ENCODE peak calls at places on chromosome 11, in six cellular contexts. U, W, V, Y, J and M are unnamed samples.

GRCh38 chr11:35525501-35526175 is at the start of gene PAMR1:
- DNase-seq in U (peak), W (peak), V (no peak), Y (peak), J (peak), M (peak)

GRCh38 chr11:17443926-17444690 is 32.5 kb downstream of the ABCC8 start:
- DNase-seq in U (no peak), W (no peak), V (no peak), Y (no peak), J (no peak), M (no peak)

GRCh38 chr11:79352304-79352703 is 88.5 kb downstream of the TENM4 start:
- DNase-seq in U (no peak), W (no peak), V (no peak), Y (no peak), J (no peak), M (no peak)

GRCh38 chr11:34165786-34166557 is 60.5 kb downstream of the NAT10 start:
- DNase-seq in U (no peak), W (no peak), V (no peak), Y (no peak), J (no peak), M (no peak)

GRCh38 chr11:24844406-24844805 is 347.6 kb downstream of the LUZP2 start:
- DNase-seq in U (no peak), W (no peak), V (peak), Y (no peak), J (no peak), M (no peak)

GRCh38 chr11:108199446-108200321 is 22.8 kb downstream of the NPAT start:
- DNase-seq in U (peak), W (no peak), V (no peak), Y (no peak), J (no peak), M (peak)

GRCh38 chr11:105081412-105082150 is 36.4 kb upstream of the CARD16 start:
- DNase-seq in U (no peak), W (no peak), V (no peak), Y (no peak), J (no peak), M (no peak)

GRCh38 chr11:62322524-62322923 is 14.7 kb upstream of the ASRGL1 start:
- DNase-seq in U (no peak), W (no peak), V (no peak), Y (no peak), J (no peak), M (no peak)

GRCh38 chr11:112162761-112163669 is 879 bp downstream of the IL18 start:
- DNase-seq in U (no peak), W (no peak), V (no peak), Y (no peak), J (no peak), M (no peak)

DNA sequence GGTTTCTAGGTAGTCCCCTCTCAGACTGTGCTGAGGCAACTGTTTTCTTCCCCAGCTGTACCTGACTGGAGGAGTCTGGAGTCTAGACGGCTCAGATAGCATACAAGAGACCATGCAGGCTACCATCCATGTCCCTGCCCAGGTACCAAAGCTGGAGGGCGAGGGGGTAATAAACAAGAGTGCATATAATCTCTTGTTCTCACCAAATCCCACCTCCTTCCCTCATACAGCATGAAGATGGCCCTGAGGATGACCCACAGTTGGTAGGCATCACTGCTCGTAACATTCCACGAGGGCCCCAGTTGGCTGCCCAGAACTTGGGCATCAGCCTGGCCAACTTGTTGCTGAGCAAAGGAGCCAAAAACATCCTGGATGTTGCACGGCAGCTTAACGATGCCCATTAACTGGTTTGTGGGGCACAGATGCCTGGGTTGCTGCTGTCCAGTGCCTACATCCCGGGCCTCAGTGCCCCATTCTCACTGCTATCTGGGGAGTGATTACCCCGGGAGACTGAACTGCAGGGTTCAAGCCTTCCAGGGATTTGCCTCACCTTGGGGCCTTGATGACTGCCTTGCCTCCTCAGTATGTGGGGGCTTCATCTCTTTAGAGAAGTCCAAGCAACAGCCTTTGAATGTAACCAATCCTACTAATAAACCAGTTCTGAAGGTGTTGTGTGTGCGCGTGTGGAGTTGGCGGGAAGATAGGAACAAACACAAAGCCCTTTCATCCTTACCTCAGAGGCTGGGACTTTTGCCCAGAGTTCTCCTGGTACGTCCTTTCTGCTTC is 8.4 kb downstream of the HMBS start:
- DNase-seq in U (no peak), W (no peak), V (no peak), Y (no peak), J (no peak), M (no peak)
- H3K4me3 ChIP-seq in U (peak), W (no peak), V (peak), Y (no peak), J (peak), M (peak)

GRCh38 chr11:116683982-116684381 is 88.8 kb downstream of the BUD13 start:
- DNase-seq in U (no peak), W (no peak), V (no peak), Y (no peak), J (no peak), M (no peak)

GRCh38 chr11:116678887-116679286 is 93.9 kb downstream of the BUD13 start:
- DNase-seq in U (no peak), W (no peak), V (no peak), Y (no peak), J (no peak), M (no peak)

DNA sequence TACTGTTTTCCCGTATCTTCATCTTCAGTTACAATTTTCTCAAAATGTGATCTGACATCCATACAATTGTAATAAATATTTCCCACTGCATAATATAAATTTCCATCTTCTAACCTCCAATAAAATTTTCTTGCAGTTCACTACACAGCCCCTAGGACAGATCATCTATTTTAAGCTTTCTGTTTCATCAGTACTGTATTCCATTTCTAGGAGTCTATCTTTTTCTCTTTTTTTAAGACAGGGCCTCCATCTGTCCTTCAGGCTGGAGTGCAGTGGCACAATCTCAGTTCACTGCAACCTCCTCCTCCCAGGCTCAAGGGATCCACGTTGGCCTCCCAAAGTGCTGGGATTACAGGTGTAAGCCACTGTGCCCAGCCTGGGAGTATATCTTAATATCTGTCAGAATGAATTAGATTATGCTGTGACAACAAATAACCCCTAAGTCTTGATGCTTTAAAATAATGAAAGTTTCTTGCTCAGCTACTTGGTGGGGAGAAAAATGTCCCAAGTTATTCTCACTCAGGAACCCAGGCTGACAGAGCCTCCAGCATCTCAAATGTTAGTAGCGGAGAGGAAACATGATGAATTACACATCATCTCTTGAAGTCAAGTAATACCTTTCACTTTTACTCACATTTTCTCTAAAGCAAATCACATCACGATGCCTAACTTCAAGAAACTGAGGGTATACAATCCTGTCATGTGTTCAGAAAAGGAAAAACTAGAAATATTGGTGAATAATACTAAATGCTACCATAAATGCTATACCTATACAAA is 92.2 kb downstream of the BUD13 start:
- DNase-seq in U (no peak), W (no peak), V (no peak), Y (no peak), J (no peak), M (no peak)
- TF ChIP-seq CTCF in U (no peak), W (no peak), V (no peak), Y (no peak), J (no peak), M (peak)

GRCh38 chr11:9777066-9777465 is 113.2 kb downstream of the SWAP70 start:
- DNase-seq in U (no peak), W (no peak), V (no peak), Y (no peak), J (no peak), M (no peak)
- H3K4me3 ChIP-seq in U (no peak), W (no peak), V (no peak), Y (no peak), J (no peak), M (no peak)

GRCh38 chr11:6616596-6617250 is 2.5 kb downstream of the TPP1 start:
- DNase-seq in U (no peak), W (no peak), V (no peak), Y (peak), J (peak), M (no peak)

GRCh38 chr11:6619021-6619745 is at the start of gene TPP1:
- DNase-seq in U (peak), W (peak), V (peak), Y (peak), J (peak), M (peak)

GRCh38 chr11:6617315-6617781 is 1.9 kb downstream of the TPP1 start:
- DNase-seq in U (no peak), W (no peak), V (no peak), Y (peak), J (peak), M (no peak)

GRCh38 chr11:6615882-6616585 is 3.2 kb downstream of the TPP1 start:
- DNase-seq in U (no peak), W (no peak), V (no peak), Y (peak), J (no peak), M (peak)

DNA sequence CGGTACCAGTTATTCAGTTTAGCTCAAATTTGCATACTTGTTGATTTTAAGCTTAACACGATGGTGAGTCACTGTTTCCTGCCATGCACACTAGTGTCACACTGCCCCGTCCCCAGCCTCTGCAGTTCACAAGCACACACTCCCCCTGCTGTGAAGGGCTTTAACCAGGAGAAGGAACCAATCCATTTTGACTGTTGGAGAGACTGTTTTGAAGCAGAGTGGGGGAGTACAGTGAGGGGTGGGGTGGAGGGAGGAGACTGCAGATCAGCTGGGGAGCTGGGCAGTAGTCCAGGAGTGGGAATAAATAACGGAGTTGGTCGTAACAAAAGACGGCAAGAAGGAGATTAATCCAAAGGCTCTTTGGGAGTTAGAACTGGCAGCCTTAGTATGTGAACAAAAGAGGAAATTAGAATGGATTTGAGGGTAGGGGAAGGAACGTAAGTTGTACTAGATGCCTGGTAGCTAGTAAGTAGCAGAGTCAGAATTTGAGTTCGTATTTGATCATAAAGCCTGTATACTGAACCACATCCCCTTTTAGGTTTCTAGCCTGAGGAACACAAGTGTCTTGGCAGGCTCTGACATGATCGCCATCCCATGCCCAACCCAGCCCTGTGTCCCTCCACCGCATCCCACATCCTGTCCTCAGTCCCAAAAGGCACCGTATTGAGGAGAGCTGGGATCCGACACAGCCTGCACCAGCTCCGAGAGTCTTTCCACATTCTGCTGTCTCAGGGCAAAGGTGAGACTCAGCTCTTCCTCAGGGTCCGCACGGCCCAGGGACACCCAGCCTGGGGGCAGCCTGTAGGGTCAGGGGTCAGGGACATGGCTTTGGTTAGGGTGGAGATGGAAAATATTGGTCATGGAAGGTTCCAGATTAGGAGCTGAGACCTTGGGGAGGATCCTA is 853 bp downstream of the TPP1 start:
- DNase-seq in U (peak), W (no peak), V (peak), Y (peak), J (peak), M (peak)
- TF ChIP-seq CTCF in U (no peak), W (no peak), V (peak), Y (no peak), J (no peak), M (no peak)

GRCh38 chr11:11992813-11993212 is 15.6 kb downstream of the DKK3 start:
- DNase-seq in U (no peak), W (no peak), V (no peak), Y (no peak), J (no peak), M (no peak)
- H3K4me3 ChIP-seq in U (no peak), W (no peak), V (no peak), Y (no peak), J (no peak), M (no peak)

GRCh38 chr11:46017341-46017740 is 94.9 kb downstream of the LARGE2 start:
- DNase-seq in U (no peak), W (no peak), V (no peak), Y (no peak), J (no peak), M (no peak)
- TF ChIP-seq CTCF in U (no peak), W (no peak), V (no peak), Y (no peak), J (no peak), M (no peak)

GRCh38 chr11:3824714-3825472 is 15.9 kb downstream of the RHOG start:
- DNase-seq in U (peak), W (no peak), V (no peak), Y (peak), J (peak), M (peak)
- H3K4me3 ChIP-seq in U (no peak), W (no peak), V (no peak), Y (no peak), J (no peak), M (no peak)

GRCh38 chr11:12942157-12942556 is 67.0 kb upstream of the RASSF10 start:
- DNase-seq in U (no peak), W (no peak), V (no peak), Y (no peak), J (no peak), M (no peak)
- TF ChIP-seq CTCF in U (no peak), W (no peak), V (no peak), Y (no peak), J (no peak), M (peak)

GRCh38 chr11:45885921-45886721 is 670 bp downstream of the MAPK8IP1 start:
- DNase-seq in U (no peak), W (no peak), V (no peak), Y (no peak), J (no peak), M (no peak)
- H3K4me3 ChIP-seq in U (peak), W (no peak), V (peak), Y (peak), J (peak), M (peak)